ENCODE peak calls at places on chromosomes 13 and 19, in five cellular contexts. Z is hepatic stellate cell; R is NCI-H1417 treated with DMSO at 0.1 percent for 48 hours; V is naive thymus-derived CD8-positive, alpha-beta T cell; W is nephron progenitor cell. X is an unnamed sample.

GRCh38 chr13:33230178-33230881 is 55.2 kb downstream of the STARD13 start:
- DNase-seq in Z (no peak), R (no peak), V (no peak), W (no peak), X (no peak)

GRCh38 chr19:45058622-45059159 is 17.6 kb downstream of the ZNF296 start:
- DNase-seq in Z (no peak), R (no peak), V (no peak), W (no peak), X (no peak)

GRCh38 chr19:55255618-55256423 is 3.0 kb downstream of the PPP6R1 start:
- DNase-seq in Z (peak; percentile 47), R (no peak), V (no peak), W (peak; percentile 33), X (no peak)

GRCh38 chr13:66139701-66140100 is 1090.4 kb downstream of the PCDH9 start:
- DNase-seq in Z (no peak), R (no peak), V (no peak), W (no peak), X (no peak)

GRCh38 chr19:6092329-6093286 is 17.7 kb downstream of the RFX2 start:
- DNase-seq in Z (peak; percentile 84), R (peak; percentile 76), V (no peak), W (peak; percentile 78), X (peak; percentile 49)

GRCh38 chr13:30832845-30833332 is 73.2 kb upstream of the MEDAG start:
- DNase-seq in Z (no peak), R (peak; percentile 39), V (no peak), W (peak; percentile 59), X (no peak)

GRCh38 chr13:30982911-30983310 is 50.5 kb downstream of the TEX26 start:
- DNase-seq in Z (no peak), R (no peak), V (no peak), W (no peak), X (no peak)

GRCh38 chr19:49114630-49115363 is 627 bp downstream of the LIN7B start:
- DNase-seq in Z (peak; percentile 53), R (no peak), V (peak; percentile 70), W (peak; percentile 77), X (peak; percentile 59)

GRCh38 chr19:49579947-49580263 is 451 bp downstream of the NOSIP start:
- DNase-seq in Z (no peak), R (no peak), V (no peak), W (no peak), X (no peak)

GRCh38 chr19:2235026-2235395 is 1.1 kb downstream of the PLEKHJ1 start:
- DNase-seq in Z (no peak), R (no peak), V (no peak), W (no peak), X (no peak)

GRCh38 chr13:26946675-26947342 is 186.2 kb upstream of the GPR12 start:
- DNase-seq in Z (peak; percentile 64), R (peak; percentile 18), V (no peak), W (no peak), X (no peak)

GRCh38 chr13:108919036-108919907 is 289.9 kb downstream of the MYO16 start:
- DNase-seq in Z (no peak), R (no peak), V (no peak), W (no peak), X (no peak)

GRCh38 chr13:109126973-109127615 is 497.7 kb downstream of the MYO16 start:
- DNase-seq in Z (no peak), R (no peak), V (no peak), W (no peak), X (no peak)

GRCh38 chr13:112636401-112636975 is 48.5 kb upstream of the TUBGCP3 start:
- DNase-seq in Z (no peak), R (no peak), V (no peak), W (no peak), X (no peak)

GRCh38 chr19:54608792-54609191 is 15.4 kb downstream of the LILRA1 start:
- DNase-seq in Z (no peak), R (no peak), V (no peak), W (no peak), X (no peak)

GRCh38 chr13:107874456-107874855 is 340.9 kb downstream of the LIG4 start:
- DNase-seq in Z (no peak), R (no peak), V (no peak), W (no peak), X (no peak)

GRCh38 chr19:41403181-41403970 is 5.8 kb downstream of the BCKDHA start:
- DNase-seq in Z (no peak), R (no peak), V (no peak), W (no peak), X (no peak)

GRCh38 chr19:38496116-38496515 is 62.6 kb downstream of the RYR1 start:
- DNase-seq in Z (no peak), R (no peak), V (peak; percentile 53), W (no peak), X (no peak)

GRCh38 chr13:23842406-23842805 is 46.8 kb downstream of the MIPEP start:
- DNase-seq in Z (no peak), R (no peak), V (no peak), W (no peak), X (no peak)

GRCh38 chr13:79403113-79403512 is 2.9 kb downstream of the RBM26 start:
- DNase-seq in Z (no peak), R (no peak), V (no peak), W (no peak), X (no peak)

GRCh38 chr19:3521104-3521445 is 15.0 kb downstream of the FZR1 start:
- DNase-seq in Z (no peak), R (no peak), V (no peak), W (no peak), X (no peak)

GRCh38 chr19:10431943-10432735 is 11.8 kb downstream of the PDE4A start:
- DNase-seq in Z (peak; percentile 83), R (no peak), V (peak; percentile 85), W (peak; percentile 69), X (no peak)

GRCh38 chr13:96958286-96958891 is 35.9 kb downstream of the OXGR1 start:
- DNase-seq in Z (peak; percentile 7), R (peak; percentile 9), V (no peak), W (peak; percentile 12), X (no peak)

GRCh38 chr13:64239372-64239771 is 2823.7 kb upstream of the PCDH20 start:
- DNase-seq in Z (peak; percentile 4), R (no peak), V (no peak), W (no peak), X (no peak)